ENCODE peak calls at places on chromosomes 5 and 9, in nine cellular contexts. M is fibroblast of the conjunctiva, I is kidney, Y is AG09319, Z is PC-3, L is GM19239, A is SW 1271, F is T-helper 1 cell, B is retina. T is an unnamed sample.

GRCh38 chr9:115374724-115375268 is 256.8 kb upstream of the TNC start:
- DNase-seq in M (no peak), Z (no peak), Y (no peak), F (no peak), I (no peak), A (no peak), L (no peak), B (peak; percentile 11), T (no peak)

GRCh38 chr5:152164860-152165259 is 240.2 kb upstream of the GLRA1 start:
- DNase-seq in Y (no peak), I (no peak), M (no peak), L (no peak), B (no peak), Z (no peak), F (no peak), A (no peak), T (peak; percentile 37)

GRCh38 chr5:69528015-69528414 is 32.0 kb upstream of the GTF2H2C start:
- DNase-seq in A (no peak), I (no peak), L (no peak), Y (no peak), B (no peak), Z (peak; percentile 85), F (no peak), M (no peak), T (no peak)

GRCh38 chr5:72126796-72127195 is 19.5 kb downstream of the MAP1B start:
- DNase-seq in B (no peak), A (no peak), M (no peak), F (no peak), L (no peak), Y (no peak), I (no peak), Z (no peak), T (no peak)

GRCh38 chr5:58378613-58379385 is 81.1 kb downstream of the PLK2 start:
- DNase-seq in L (no peak), I (no peak), A (no peak), Z (no peak), M (no peak), Y (no peak), B (no peak), F (no peak), T (no peak)

GRCh38 chr5:1165864-1166263 is 35.5 kb upstream of the SLC6A19 start:
- DNase-seq in A (no peak), F (no peak), B (no peak), L (no peak), I (no peak), Y (no peak), M (no peak), Z (no peak), T (no peak)

GRCh38 chr5:6760636-6761035 is 47.4 kb downstream of the TENT4A start:
- DNase-seq in F (no peak), L (no peak), M (no peak), Z (no peak), Y (no peak), B (no peak), A (no peak), I (peak; percentile 69), T (no peak)

GRCh38 chr5:88929385-88929784 is 46.4 kb upstream of the MEF2C start:
- DNase-seq in B (no peak), A (no peak), M (no peak), I (no peak), Y (no peak), F (no peak), L (no peak), Z (no peak), T (no peak)

GRCh38 chr5:156623381-156624040 is 226.6 kb upstream of the PPP1R2B start:
- DNase-seq in B (no peak), A (no peak), Y (no peak), M (no peak), Z (no peak), F (no peak), I (no peak), L (no peak), T (no peak)

GRCh38 chr9:96185518-96186156 is 116.3 kb downstream of the HSD17B3 start:
- DNase-seq in M (no peak), I (no peak), Y (no peak), L (no peak), F (no peak), Z (no peak), B (no peak), A (no peak), T (no peak)

GRCh38 chr5:168093200-168093930 is 198.1 kb upstream of the WWC1 start:
- DNase-seq in L (no peak), A (no peak), B (no peak), Y (no peak), I (no peak), Z (no peak), F (no peak), M (no peak), T (no peak)

GRCh38 chr9:31597977-31598376 is 786.5 kb upstream of the ACO1 start:
- DNase-seq in A (no peak), L (no peak), B (no peak), F (no peak), I (no peak), Z (peak; percentile 48), Y (no peak), M (no peak), T (no peak)

GRCh38 chr9:111427186-111427585 is 57.0 kb downstream of the ECPAS start:
- DNase-seq in F (peak; percentile 40), I (no peak), M (no peak), L (no peak), A (peak; percentile 7), Y (no peak), Z (peak; percentile 82), B (no peak), T (no peak)

GRCh38 chr9:117860849-117861248 is 156.6 kb downstream of the TLR4 start:
- DNase-seq in L (no peak), Z (no peak), Y (no peak), B (no peak), M (no peak), F (no peak), I (no peak), A (no peak), T (no peak)